ENCODE peak calls at places on chromosome 22, in nine cellular contexts. M, F, T, O, D, L, W, B and K are unnamed samples.

GRCh38 chr22:37905534-37906363 is at the start of gene MICALL1:
- DNase-seq in F (no peak), T (peak; percentile 79), D (peak; percentile 54), B (peak; percentile 75), L (no peak), M (peak; percentile 56), O (peak; percentile 85), W (peak; percentile 57), K (no peak)

GRCh38 chr22:22737590-22737989 is 93.2 kb downstream of the GGTLC2 start:
- DNase-seq in M (no peak), T (no peak), O (no peak), D (no peak), B (no peak), F (no peak), W (no peak), L (no peak), K (no peak)

GRCh38 chr22:28142361-28142801 is 223.3 kb upstream of the PITPNB start:
- DNase-seq in O (no peak), T (peak; percentile 9), B (peak; percentile 5), F (peak; percentile 54), L (peak; percentile 75), W (no peak), M (peak; percentile 97), D (no peak), K (peak; percentile 91)

GRCh38 chr22:22745225-22746060 is 101.0 kb downstream of the GGTLC2 start:
- DNase-seq in F (no peak), L (no peak), W (no peak), T (peak; percentile 40), D (no peak), B (peak; percentile 20), O (peak; percentile 57), M (peak; percentile 27), K (no peak)

GRCh38 chr22:35305525-35306070 is 5.9 kb downstream of the TOM1 start:
- DNase-seq in F (no peak), B (no peak), O (no peak), T (no peak), M (no peak), W (no peak), L (no peak), D (no peak), K (peak; percentile 31)

GRCh38 chr22:27331526-27332281 is 469.9 kb downstream of the MN1 start:
- DNase-seq in D (peak; percentile 67), T (peak; percentile 80), B (peak; percentile 21), L (no peak), W (no peak), O (no peak), M (peak; percentile 46), F (no peak), K (peak; percentile 21)

GRCh38 chr22:19634576-19634975 is 79.7 kb upstream of the SEPTIN5 start:
- DNase-seq in T (no peak), W (no peak), O (no peak), D (no peak), L (no peak), M (no peak), B (no peak), F (no peak), K (no peak)

GRCh38 chr22:17191163-17191562 is 28.1 kb downstream of the ADA2 start:
- DNase-seq in D (no peak), F (no peak), M (peak; percentile 29), T (no peak), W (no peak), O (no peak), L (no peak), B (no peak), K (peak; percentile 38)

GRCh38 chr22:39665229-39665628 is 94.7 kb downstream of the CACNA1I start:
- DNase-seq in F (no peak), O (no peak), T (no peak), W (no peak), M (no peak), L (no peak), B (no peak), D (no peak), K (no peak)

GRCh38 chr22:38766076-38766777 is 10.4 kb upstream of the SUN2 start:
- DNase-seq in L (no peak), T (peak; percentile 57), W (peak; percentile 34), O (peak; percentile 43), F (peak; percentile 59), M (peak; percentile 24), B (peak; percentile 62), D (no peak), K (no peak)

GRCh38 chr22:19728836-19729235 is 5.5 kb downstream of the GP1BB start:
- DNase-seq in T (no peak), D (no peak), M (no peak), O (no peak), W (no peak), B (no peak), L (no peak), F (no peak), K (no peak)

GRCh38 chr22:22593964-22594656 is 35.0 kb upstream of the PRAME start:
- DNase-seq in F (no peak), L (peak; percentile 11), D (peak; percentile 29), O (peak; percentile 75), M (peak; percentile 59), T (peak; percentile 40), W (peak; percentile 25), B (peak; percentile 31), K (no peak)

GRCh38 chr22:42436402-42436801 is 4.2 kb upstream of the NFAM1 start:
- DNase-seq in D (no peak), L (no peak), B (no peak), T (no peak), F (no peak), W (no peak), O (no peak), M (no peak), K (no peak)

GRCh38 chr22:39519681-39520053 is 695 bp upstream of the ATF4 start:
- DNase-seq in W (no peak), F (no peak), D (peak; percentile 61), M (peak; percentile 45), O (peak; percentile 60), T (peak; percentile 64), L (no peak), B (no peak), K (no peak)

GRCh38 chr22:20977516-20978170 is 4.5 kb upstream of the LZTR1 start:
- DNase-seq in B (no peak), M (no peak), T (no peak), D (no peak), L (no peak), W (no peak), O (no peak), F (no peak), K (no peak)

GRCh38 chr22:20978419-20978818 is 3.7 kb upstream of the LZTR1 start:
- DNase-seq in T (no peak), D (no peak), L (no peak), O (no peak), W (no peak), M (no peak), B (no peak), F (no peak), K (no peak)

GRCh38 chr22:20979940-20980453 is 2.1 kb upstream of the LZTR1 start:
- DNase-seq in D (no peak), O (no peak), M (no peak), L (no peak), W (no peak), T (no peak), B (no peak), F (no peak), K (no peak)

GRCh38 chr22:20980523-20980922 is 1.6 kb upstream of the LZTR1 start:
- DNase-seq in M (no peak), T (no peak), D (no peak), F (no peak), O (no peak), L (no peak), B (no peak), W (no peak), K (no peak)

DNA sequence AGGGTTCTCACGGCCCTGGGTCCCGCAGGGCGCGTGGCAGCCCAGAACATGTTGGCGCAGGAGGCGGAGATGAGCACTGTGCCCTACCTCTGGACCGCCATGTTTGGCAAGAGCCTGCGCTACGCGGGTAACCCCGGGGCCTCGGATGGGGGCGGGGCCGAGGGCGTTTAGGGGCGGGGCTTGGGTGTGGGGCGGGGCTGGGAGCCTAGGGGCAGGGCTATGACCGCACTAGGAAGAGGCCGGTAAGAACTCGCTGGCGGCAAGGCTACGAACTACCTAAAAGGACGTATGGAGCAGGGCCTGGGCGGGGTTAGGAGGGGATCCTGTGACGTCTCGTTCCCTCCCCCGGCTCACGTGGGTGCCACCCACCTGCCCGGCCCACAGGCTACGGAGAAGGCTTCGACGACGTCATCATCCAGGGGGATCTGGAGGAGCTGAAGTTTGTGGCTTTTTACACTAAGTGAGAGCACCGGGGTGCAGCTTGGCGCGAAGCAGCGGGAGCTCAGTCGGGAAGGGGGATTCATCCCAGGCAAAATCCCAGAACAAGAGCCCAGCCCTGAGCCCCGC is 2.8 kb upstream of the LZTR1 start:
- DNase-seq in T (peak; percentile 79), B (peak; percentile 83), O (peak; percentile 83), D (no peak), W (peak; percentile 23), M (peak; percentile 49), L (peak; percentile 30), F (no peak), K (no peak)
- H3K4me3 ChIP-seq in T (no peak overlapping the region), B (peak overlapping the region; percentile 11), O (no peak overlapping the region), D (peak overlapping the region; percentile 9), W (no peak overlapping the region), M (no peak overlapping the region), L (peak overlapping the region; percentile 29), F (no peak overlapping the region), K (no peak overlapping the region)

DNA sequence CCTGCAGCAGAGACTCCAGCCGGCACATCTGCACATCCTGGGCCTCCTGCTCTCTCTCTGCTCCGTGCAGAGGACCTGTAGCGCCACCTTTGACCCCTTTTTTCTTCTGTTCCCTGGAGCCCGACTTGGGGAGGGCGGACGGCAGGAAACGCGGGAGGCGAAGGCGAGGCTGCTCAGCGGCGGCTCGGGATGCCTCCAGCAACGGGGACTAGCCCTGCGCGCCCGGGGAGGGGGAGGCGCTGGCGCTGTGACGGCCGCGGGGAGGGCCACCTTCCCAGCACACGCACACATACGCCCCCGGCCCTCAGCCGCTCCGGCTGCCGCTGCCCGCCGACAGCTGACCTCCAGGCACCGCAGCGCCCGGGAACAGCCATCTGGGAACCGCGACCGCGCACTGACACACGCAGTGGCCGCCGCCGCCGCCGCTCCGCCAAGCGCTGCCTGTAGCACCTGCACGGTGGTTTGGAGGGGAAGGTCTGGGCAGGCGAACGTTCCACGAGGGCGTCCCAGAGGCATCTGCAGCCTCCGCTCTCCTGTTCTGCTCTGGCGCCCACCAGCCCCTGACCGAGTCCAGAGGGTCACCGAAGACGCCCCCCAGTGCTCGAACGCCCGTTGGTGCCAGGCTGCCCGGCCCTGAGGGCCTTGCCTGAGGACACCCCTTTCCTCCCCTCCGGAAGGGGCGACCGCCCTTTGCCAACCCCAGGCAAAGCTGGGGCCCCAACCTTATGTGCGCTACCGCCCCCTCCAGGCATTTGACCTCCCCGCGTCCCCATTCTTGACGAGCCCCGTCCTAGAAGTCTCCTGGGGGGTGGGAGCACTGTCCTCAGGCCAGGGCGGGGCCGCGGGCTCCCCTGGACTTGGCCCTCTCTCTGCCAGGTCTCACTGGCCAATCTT is 16.9 kb upstream of the C22orf42 start:
- DNase-seq in B (no peak), T (no peak), L (no peak), F (no peak), O (no peak), W (no peak), D (no peak), M (no peak), K (no peak)
- H3K4me3 ChIP-seq in B (no peak overlapping the region), T (no peak overlapping the region), L (no peak overlapping the region), F (no peak overlapping the region), O (no peak overlapping the region), W (no peak overlapping the region), D (no peak overlapping the region), M (no peak overlapping the region), K (no peak overlapping the region)

GRCh38 chr22:46649176-46650077 is 29.2 kb downstream of the GRAMD4 start:
- DNase-seq in D (no peak), W (no peak), B (peak; percentile 40), F (no peak), O (no peak), M (no peak), L (peak; percentile 50), T (peak; percentile 37), K (no peak)
- H3K4me3 ChIP-seq in D (no peak overlapping the region), W (no peak overlapping the region), B (no peak overlapping the region), F (no peak overlapping the region), O (no peak overlapping the region), M (no peak overlapping the region), L (no peak overlapping the region), T (no peak overlapping the region), K (no peak overlapping the region)

GRCh38 chr22:40727607-40728325 is 48.5 kb downstream of the MCHR1 start:
- DNase-seq in M (no peak), O (no peak), L (no peak), D (no peak), T (no peak), F (no peak), B (no peak), W (no peak), K (no peak)
- H3K4me3 ChIP-seq in M (no peak overlapping the region), O (no peak overlapping the region), L (no peak overlapping the region), D (no peak overlapping the region), T (no peak overlapping the region), F (no peak overlapping the region), B (no peak overlapping the region), W (peak overlapping the region; percentile 22), K (no peak overlapping the region)